ENCODE peak calls at places on chromosomes 5 and 9, in eight cellular contexts. C is AG04449, D is NB4, R is pancreas, G is choroid plexus epithelial cell, A is lung, P is lower lobe of right lung, T is right atrium auricular region. M is an unnamed sample.

GRCh38 chr9:5900622-5901021 is 9.9 kb downstream of the MLANA start:
- DNase-seq in G (no peak), D (no peak), R (no peak), A (no peak), T (no peak), C (no peak), P (no peak), M (no peak)

GRCh38 chr9:113399646-113400200 is 1.4 kb downstream of the ALAD start:
- DNase-seq in C (no peak), R (no peak), A (no peak), G (no peak), T (no peak), D (no peak), P (no peak), M (no peak)

GRCh38 chr9:20618361-20618799 is 3.9 kb downstream of the MLLT3 start:
- DNase-seq in T (no peak), G (peak), R (no peak), P (no peak), C (no peak), A (peak), D (no peak), M (peak)

GRCh38 chr5:31861601-31862000 is 222.7 kb downstream of the PDZD2 start:
- DNase-seq in P (no peak), D (no peak), A (no peak), G (no peak), T (no peak), C (no peak), R (no peak), M (no peak)

GRCh38 chr5:79301046-79301712 is 65.2 kb downstream of the JMY start:
- DNase-seq in P (no peak), R (no peak), A (no peak), G (peak), T (no peak), D (no peak), C (no peak), M (peak)

GRCh38 chr5:73435640-73436534 is 12.7 kb downstream of the FOXD1 start:
- DNase-seq in D (no peak), A (no peak), T (no peak), G (no peak), C (no peak), R (no peak), P (no peak), M (no peak)

GRCh38 chr9:18429065-18429464 is 44.9 kb upstream of the ADAMTSL1 start:
- DNase-seq in D (peak), T (no peak), P (no peak), A (no peak), R (no peak), C (no peak), G (peak), M (peak)

GRCh38 chr9:137970098-137970497 is 92.5 kb downstream of the CACNA1B start:
- DNase-seq in G (no peak), R (no peak), T (no peak), A (no peak), C (no peak), P (no peak), D (no peak), M (no peak)

GRCh38 chr5:135377751-135378680 is 21.0 kb downstream of the MACROH2A1 start:
- DNase-seq in P (no peak), C (no peak), D (no peak), R (no peak), G (no peak), T (no peak), A (no peak), M (no peak)

GRCh38 chr9:113888361-113888760 is 12.3 kb downstream of the ZNF618 start:
- DNase-seq in G (no peak), A (no peak), T (no peak), D (no peak), P (no peak), C (no peak), R (no peak), M (no peak)

DNA sequence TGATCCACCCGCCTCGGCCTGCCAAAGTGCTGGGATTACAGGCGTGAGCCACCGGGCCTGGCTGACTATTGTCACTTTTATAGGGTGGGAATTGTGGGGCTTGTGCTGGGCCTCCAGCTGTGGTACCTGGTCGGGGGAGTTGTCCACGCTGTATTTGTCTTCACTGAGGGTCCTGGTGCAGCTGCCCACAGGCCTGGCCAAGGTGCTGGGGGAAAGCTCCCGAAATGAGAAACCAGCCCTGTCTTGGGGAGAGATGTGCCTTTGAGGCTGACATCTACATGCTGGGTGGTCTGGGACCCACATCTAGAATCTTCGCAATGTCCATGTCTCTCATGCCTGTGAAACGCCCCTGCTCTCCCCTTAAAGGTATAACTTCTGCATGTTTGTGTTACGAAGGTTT is 2.6 kb downstream of the EXOC3 start:
- DNase-seq in P (no peak), C (no peak), T (no peak), D (no peak), A (no peak), G (no peak), R (no peak), M (no peak)
- H3K4me3 ChIP-seq in P (no peak), C (no peak), T (no peak), D (peak), A (no peak), G (no peak), R (no peak), M (no peak)

GRCh38 chr5:38944282-38944681 is 98.5 kb downstream of the OSMR start:
- DNase-seq in D (no peak), A (no peak), R (no peak), G (no peak), C (no peak), T (no peak), P (no peak), M (no peak)

GRCh38 chr5:38953426-38953825 is 107.6 kb downstream of the OSMR start:
- DNase-seq in D (no peak), R (no peak), A (no peak), P (no peak), G (no peak), C (no peak), T (no peak), M (no peak)

GRCh38 chr5:38948501-38948900 is 102.7 kb downstream of the OSMR start:
- DNase-seq in R (no peak), P (no peak), G (peak), A (no peak), C (peak), D (no peak), T (no peak), M (peak)
- TF ChIP-seq CTCF in R (no peak), P (no peak), G (no peak), A (no peak), C (no peak), D (no peak), T (no peak), M (no peak)

GRCh38 chr5:178576591-178577351 is 13.4 kb downstream of the COL23A1 start:
- DNase-seq in D (no peak), P (no peak), R (no peak), T (peak), C (no peak), G (no peak), A (no peak), M (no peak)
- H3K4me3 ChIP-seq in D (no peak), P (peak), R (no peak), T (peak), C (no peak), G (no peak), A (no peak), M (no peak)

DNA sequence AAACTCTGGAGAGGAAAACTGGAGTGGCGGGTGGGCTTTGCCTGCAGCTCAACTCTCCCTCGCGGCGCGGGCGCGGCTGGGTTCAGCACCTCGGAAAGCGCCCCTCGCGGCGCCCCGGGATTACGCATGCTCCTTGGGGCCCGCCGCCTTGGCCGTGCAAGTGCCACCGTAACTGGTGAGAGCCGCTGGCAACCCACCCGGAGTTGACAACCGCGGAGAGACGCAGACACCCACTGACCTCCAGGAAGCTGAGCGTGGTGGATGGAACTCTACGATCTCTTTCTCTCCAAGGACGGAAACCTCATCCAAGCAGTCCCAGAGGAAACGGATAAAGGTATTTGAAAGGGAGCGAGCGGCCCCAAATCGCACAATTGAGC is 194 bp upstream of the RXFP3 start:
- DNase-seq in A (no peak), T (peak), P (peak), G (peak), C (no peak), D (peak), R (peak), M (peak)
- TF ChIP-seq CTCF in A (no peak), T (peak), P (no peak), G (no peak), C (no peak), D (no peak), R (no peak), M (no peak)

GRCh38 chr9:109883623-109884022 is 103.6 kb downstream of the PALM2AKAP2 start:
- DNase-seq in P (no peak), D (no peak), C (no peak), T (no peak), A (no peak), R (no peak), G (no peak), M (no peak)

GRCh38 chr9:109875495-109875894 is 95.5 kb downstream of the PALM2AKAP2 start:
- DNase-seq in R (no peak), T (no peak), P (no peak), D (no peak), G (no peak), A (no peak), C (no peak), M (no peak)

GRCh38 chr9:109886050-109886449 is 106.1 kb downstream of the PALM2AKAP2 start:
- DNase-seq in C (no peak), A (no peak), G (no peak), R (no peak), P (no peak), D (no peak), T (no peak), M (peak)

DNA sequence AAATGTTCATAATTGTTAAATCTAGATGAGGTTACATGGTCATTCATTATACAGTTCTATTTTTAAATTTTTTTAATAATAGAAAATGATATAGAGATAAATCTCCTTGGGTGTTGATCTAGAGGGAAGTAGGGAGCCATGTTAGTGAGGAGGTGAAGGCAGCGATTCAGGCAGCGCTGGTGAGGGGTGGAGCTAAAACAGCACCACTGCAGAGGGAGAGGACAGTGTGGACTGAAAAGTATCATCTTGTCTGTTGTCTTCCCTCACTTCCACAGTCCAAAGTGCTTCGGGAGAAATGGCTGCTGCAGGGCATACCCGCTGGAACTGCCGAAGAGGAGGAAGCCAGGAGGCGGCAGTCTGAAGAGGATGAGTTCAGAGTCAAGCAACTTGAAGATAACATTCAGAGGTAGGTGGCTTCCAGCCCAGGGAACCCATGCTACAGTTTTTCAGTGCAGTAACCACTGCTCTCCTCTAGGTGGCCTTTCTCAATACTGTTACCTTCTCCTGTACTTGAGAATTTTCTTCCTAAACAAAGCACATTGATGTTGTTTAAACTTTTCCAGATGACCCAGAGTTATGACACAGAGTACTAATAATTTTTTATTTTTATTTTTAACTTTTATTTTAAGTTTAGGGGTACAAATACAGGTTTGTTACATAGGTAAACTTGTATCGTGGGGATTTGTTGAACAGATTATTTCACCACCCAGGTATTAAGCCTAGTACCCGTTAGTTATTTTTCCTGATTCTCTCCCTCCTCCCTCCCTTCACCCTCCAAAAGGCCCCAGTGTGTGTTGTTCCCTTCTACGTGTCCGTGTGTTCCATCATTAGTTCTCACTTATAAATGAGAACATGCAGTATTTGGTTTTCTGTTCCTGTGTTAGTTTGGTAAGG is 100.5 kb downstream of the PALM2AKAP2 start:
- DNase-seq in D (peak), A (no peak), R (no peak), G (peak), P (no peak), T (no peak), C (no peak), M (peak)
- H3K4me3 ChIP-seq in D (no peak), A (no peak), R (no peak), G (no peak), P (no peak), T (no peak), C (no peak), M (no peak)

GRCh38 chr9:4048441-4048840 is 251.4 kb downstream of the GLIS3 start:
- DNase-seq in G (peak), R (no peak), C (no peak), T (no peak), A (no peak), P (no peak), D (peak), M (peak)
- TF ChIP-seq CTCF in G (peak), R (no peak), C (peak), T (no peak), A (no peak), P (peak), D (peak), M (peak)

GRCh38 chr9:121498487-121499176 is 1.0 kb downstream of the GGTA1 start:
- DNase-seq in C (no peak), P (peak), G (peak), T (peak), D (peak), A (no peak), R (peak), M (peak)
- H3K4me3 ChIP-seq in C (peak), P (peak), G (no peak), T (peak), D (no peak), A (no peak), R (no peak), M (peak)